ENCODE peak calls at places on chromosome 11, in ten cellular contexts. X, Y, H, D, I, G, R, B, V and M are unnamed samples.

GRCh38 chr11:116772443-116773202 is at the start of gene BUD13:
- DNase-seq in Y (peak), I (peak), D (peak), H (peak), X (peak), R (peak), G (peak), B (peak), V (peak), M (peak)

GRCh38 chr11:589798-590197 is 13.5 kb downstream of the PHRF1 start:
- DNase-seq in I (no peak), Y (no peak), X (no peak), B (no peak), D (no peak), R (no peak), G (no peak), H (no peak), V (no peak), M (no peak)

GRCh38 chr11:75147875-75148263 is 3.0 kb upstream of the SLCO2B1 start:
- DNase-seq in G (no peak), R (peak), X (no peak), H (peak), V (no peak), D (peak), B (peak), I (no peak), Y (no peak), M (no peak)

GRCh38 chr11:46736615-46737014 is 17.6 kb downstream of the F2 start:
- DNase-seq in G (no peak), D (no peak), H (no peak), V (no peak), Y (no peak), B (no peak), X (no peak), R (no peak), I (no peak), M (no peak)

GRCh38 chr11:36253238-36253637 is 36.0 kb downstream of the COMMD9 start:
- DNase-seq in R (no peak), I (no peak), B (no peak), D (no peak), G (no peak), Y (no peak), X (no peak), H (no peak), V (no peak), M (peak)

GRCh38 chr11:23236846-23237550 is 376.7 kb upstream of the CCDC179 start:
- DNase-seq in I (no peak), H (no peak), V (no peak), Y (no peak), X (no peak), B (no peak), D (no peak), G (no peak), R (no peak), M (no peak)

GRCh38 chr11:33773399-33774355 is 643 bp downstream of the FBXO3 start:
- DNase-seq in Y (no peak), G (no peak), I (peak), D (no peak), V (no peak), H (peak), B (peak), X (peak), R (peak), M (peak)

GRCh38 chr11:35178862-35179261 is 39.9 kb downstream of the CD44 start:
- DNase-seq in V (no peak), G (no peak), H (no peak), Y (no peak), B (no peak), X (no peak), R (no peak), I (no peak), D (no peak), M (no peak)

GRCh38 chr11:67604815-67605214 is 1.9 kb upstream of the NDUFV1 start:
- DNase-seq in D (no peak), X (no peak), V (no peak), B (no peak), I (no peak), H (no peak), Y (no peak), R (no peak), G (no peak), M (no peak)

GRCh38 chr11:124745835-124746620 is 6.0 kb downstream of the VSIG2 start:
- DNase-seq in B (peak), D (no peak), G (no peak), H (no peak), I (peak), V (no peak), R (no peak), Y (no peak), X (no peak), M (no peak)

GRCh38 chr11:71472357-71472885 is 19.4 kb downstream of the NADSYN1 start:
- DNase-seq in V (no peak), G (no peak), B (no peak), X (no peak), D (no peak), R (no peak), I (no peak), Y (no peak), H (no peak), M (no peak)

GRCh38 chr11:120375076-120375475 is 38.9 kb downstream of the ARHGEF12 start:
- DNase-seq in Y (no peak), X (no peak), R (no peak), I (no peak), V (no peak), B (no peak), D (no peak), H (no peak), G (no peak), M (no peak)

GRCh38 chr11:1652026-1652425 is 22.5 kb downstream of the KRTAP5-5 start:
- DNase-seq in G (peak), B (no peak), V (no peak), H (no peak), D (no peak), R (no peak), X (no peak), I (no peak), Y (no peak), M (no peak)

GRCh38 chr11:117189941-117190544 is 9.1 kb upstream of the TAGLN start:
- DNase-seq in V (no peak), B (no peak), X (no peak), G (peak), R (peak), D (peak), Y (no peak), H (no peak), I (no peak), M (no peak)

GRCh38 chr11:120645639-120646038 is 134.1 kb downstream of the GRIK4 start:
- DNase-seq in D (no peak), H (no peak), B (no peak), R (no peak), V (peak), Y (no peak), X (no peak), I (no peak), G (no peak), M (no peak)

GRCh38 chr11:88439356-88439755 is 101.8 kb upstream of the CTSC start:
- DNase-seq in V (no peak), X (no peak), Y (no peak), H (no peak), G (no peak), R (no peak), B (no peak), I (no peak), D (no peak), M (no peak)

GRCh38 chr11:76759517-76759916 is 23.6 kb upstream of the TSKU start:
- DNase-seq in I (no peak), X (no peak), R (no peak), B (no peak), D (no peak), G (no peak), V (no peak), Y (no peak), H (no peak), M (no peak)

GRCh38 chr11:13349581-13349980 is 72.0 kb downstream of the BMAL1 start:
- DNase-seq in X (no peak), B (no peak), I (no peak), Y (no peak), V (no peak), D (no peak), R (no peak), G (no peak), H (no peak), M (no peak)

GRCh38 chr11:85680897-85681296 is 5.1 kb downstream of the CCDC89 start:
- DNase-seq in X (no peak), G (no peak), B (no peak), H (no peak), V (no peak), D (no peak), R (no peak), Y (no peak), I (no peak), M (no peak)
- H3K27ac ChIP-seq in X (no peak), G (no peak), B (no peak), H (no peak), V (no peak), D (no peak), R (no peak), Y (no peak), I (no peak), M (no peak)

GRCh38 chr11:131629925-131630324 is 259.5 kb downstream of the NTM start:
- DNase-seq in B (no peak), X (no peak), R (no peak), H (no peak), Y (no peak), I (no peak), V (no peak), G (no peak), D (no peak), M (no peak)
- H3K27ac ChIP-seq in B (no peak), X (no peak), R (no peak), H (no peak), Y (no peak), I (no peak), V (no peak), G (no peak), D (no peak), M (peak)

GRCh38 chr11:104912102-104912501 is 13.8 kb upstream of the CASP12 start:
- DNase-seq in H (no peak), I (no peak), V (no peak), R (no peak), Y (no peak), D (no peak), B (no peak), G (no peak), X (no peak), M (no peak)

GRCh38 chr11:104916442-104916841 is 18.2 kb upstream of the CASP12 start:
- DNase-seq in V (no peak), I (no peak), X (no peak), D (no peak), H (no peak), R (no peak), Y (no peak), B (no peak), G (no peak), M (no peak)

GRCh38 chr11:104918113-104918824 is 20.0 kb upstream of the CASP12 start:
- DNase-seq in Y (no peak), R (no peak), D (no peak), H (no peak), G (no peak), I (no peak), B (no peak), V (no peak), X (no peak), M (no peak)

GRCh38 chr11:104917259-104918112 is 19.2 kb upstream of the CASP12 start:
- DNase-seq in I (no peak), H (no peak), G (no peak), R (no peak), D (no peak), X (no peak), Y (no peak), V (no peak), B (no peak), M (no peak)
- H3K27ac ChIP-seq in I (no peak), H (peak), G (peak), R (peak), D (no peak), X (peak), Y (peak), V (no peak), B (peak), M (no peak)

GRCh38 chr11:58433638-58434203 is 5.8 kb upstream of the OR5B2 start:
- DNase-seq in R (no peak), Y (no peak), I (no peak), H (no peak), B (no peak), V (no peak), G (no peak), D (no peak), X (no peak), M (no peak)
- H3K27ac ChIP-seq in R (no peak), Y (no peak), I (no peak), H (no peak), B (no peak), V (no peak), G (no peak), D (no peak), X (no peak), M (no peak)